ENCODE peak calls at places on chromosomes 12 and 14, in five cellular contexts. One of them, this sample, is unnamed.

GRCh38 chr14:57486767-57487379 is 6.8 kb downstream of the CCDC198 start:
- DNase-seq in astrocyte: peak; percentile 41
- DNase-seq in spleen: no peak
- DNase-seq in WERI-Rb-1: peak; percentile 11
- DNase-seq in IMR-90: peak; percentile 41
- DNase-seq in this sample: peak; percentile 58

GRCh38 chr12:109053382-109054123 is 1.2 kb downstream of the USP30 start:
- DNase-seq in IMR-90: no peak
- DNase-seq in WERI-Rb-1: peak; percentile 71
- DNase-seq in spleen: no peak
- DNase-seq in astrocyte: no peak
- DNase-seq in this sample: no peak

GRCh38 chr14:92644166-92644565 is 104.3 kb downstream of the LGMN start:
- DNase-seq in spleen: peak; percentile 31
- DNase-seq in astrocyte: peak; percentile 60
- DNase-seq in WERI-Rb-1: no peak
- DNase-seq in IMR-90: peak; percentile 85
- DNase-seq in this sample: peak; percentile 35

GRCh38 chr12:75825686-75826085 is 205.9 kb downstream of the PHLDA1 start:
- DNase-seq in WERI-Rb-1: no peak
- DNase-seq in astrocyte: peak; percentile 97
- DNase-seq in IMR-90: peak; percentile 86
- DNase-seq in spleen: no peak
- DNase-seq in this sample: peak; percentile 53

GRCh38 chr12:40325349-40325960 is 100.7 kb downstream of the LRRK2 start:
- DNase-seq in astrocyte: no peak
- DNase-seq in IMR-90: peak; percentile 4
- DNase-seq in spleen: no peak
- DNase-seq in WERI-Rb-1: peak; percentile 17
- DNase-seq in this sample: peak; percentile 7

GRCh38 chr12:49838973-49839633 is 3.8 kb downstream of the BCDIN3D start:
- DNase-seq in WERI-Rb-1: peak; percentile 37
- DNase-seq in astrocyte: no peak
- DNase-seq in IMR-90: peak; percentile 35
- DNase-seq in spleen: no peak
- DNase-seq in this sample: peak; percentile 70

GRCh38 chr14:52473557-52473956 is 78.7 kb downstream of the TXNDC16 start:
- DNase-seq in spleen: no peak
- DNase-seq in WERI-Rb-1: no peak
- DNase-seq in IMR-90: peak; percentile 51
- DNase-seq in astrocyte: peak; percentile 17
- DNase-seq in this sample: peak; percentile 71

GRCh38 chr14:104600141-104600643 is 4.4 kb downstream of the TMEM179 start:
- DNase-seq in spleen: peak; percentile 56
- DNase-seq in IMR-90: no peak
- DNase-seq in astrocyte: no peak
- DNase-seq in WERI-Rb-1: no peak
- DNase-seq in this sample: no peak

GRCh38 chr12:3607039-3607719 is 116.2 kb downstream of the PRMT8 start:
- DNase-seq in spleen: peak; percentile 44
- DNase-seq in WERI-Rb-1: no peak
- DNase-seq in IMR-90: no peak
- DNase-seq in astrocyte: no peak
- DNase-seq in this sample: no peak

DNA sequence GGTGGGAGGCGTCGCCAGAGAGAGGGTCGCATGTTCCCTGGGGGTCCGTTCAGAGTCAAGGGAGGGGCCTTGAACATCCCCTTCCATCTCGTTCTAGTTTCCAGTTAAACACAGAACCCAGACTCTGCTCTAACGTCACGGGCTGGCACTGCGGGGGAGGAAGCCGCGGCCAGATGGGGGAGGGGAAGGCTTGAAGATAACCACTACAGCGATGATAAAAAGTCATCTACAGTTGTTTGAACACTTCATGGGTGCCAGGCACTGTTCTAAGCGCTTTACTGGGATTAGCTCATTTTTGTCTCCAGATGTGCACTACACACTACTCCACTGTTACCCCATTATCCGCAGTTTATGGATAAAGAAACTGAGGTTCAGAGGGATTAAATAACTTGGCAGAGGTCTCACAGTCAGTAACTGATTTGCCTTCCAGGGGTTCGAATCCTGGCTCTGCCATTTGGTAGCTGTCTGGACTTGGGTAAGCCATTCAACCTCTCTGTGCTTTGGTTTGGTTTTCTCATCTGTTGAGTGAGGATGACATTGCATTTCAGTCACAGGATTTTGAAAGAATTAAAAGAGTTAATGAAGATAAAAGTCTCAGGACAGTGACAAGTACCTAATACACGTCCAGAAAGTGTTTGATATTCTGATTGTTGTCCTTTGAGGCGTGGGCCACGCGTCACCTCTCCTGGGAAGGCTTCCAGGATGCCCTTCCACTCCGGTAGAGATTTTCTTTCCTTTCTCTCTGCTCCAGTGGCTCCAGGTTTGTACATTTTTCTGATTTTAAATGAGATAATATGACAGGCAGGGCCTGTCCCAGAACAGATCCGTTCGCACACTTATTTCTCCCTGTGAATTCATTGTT is 798 bp upstream of the RASAL1 start:
- DNase-seq in spleen: peak; percentile 81
- DNase-seq in WERI-Rb-1: no peak
- DNase-seq in astrocyte: no peak
- DNase-seq in IMR-90: no peak
- DNase-seq in this sample: no peak
- H3K4me3 ChIP-seq in spleen: peak overlapping the region; percentile 1
- H3K4me3 ChIP-seq in WERI-Rb-1: no peak overlapping the region
- H3K4me3 ChIP-seq in astrocyte: no peak overlapping the region
- H3K4me3 ChIP-seq in IMR-90: no peak overlapping the region
- H3K4me3 ChIP-seq in this sample: no peak overlapping the region

DNA sequence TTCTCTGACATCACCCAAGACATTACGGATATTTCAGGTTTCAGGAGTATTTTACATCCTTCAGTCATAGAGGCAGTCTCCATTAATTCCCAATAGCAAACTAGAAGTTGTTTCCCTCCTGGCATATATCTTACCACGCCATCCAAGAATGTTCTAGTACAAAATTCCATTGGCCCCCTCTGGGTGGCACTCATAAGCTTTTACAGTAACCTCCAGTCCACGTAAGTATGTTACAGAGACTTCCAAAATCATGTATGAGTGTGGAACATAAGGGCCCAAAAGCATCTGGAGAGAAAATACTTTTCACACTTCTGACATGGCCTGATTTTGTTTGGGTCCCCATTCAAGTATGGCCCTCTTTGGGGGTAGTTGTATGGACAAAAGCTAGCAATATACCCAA is 58.1 kb upstream of the DHRS4 start:
- DNase-seq in IMR-90: no peak
- DNase-seq in spleen: no peak
- DNase-seq in astrocyte: no peak
- DNase-seq in WERI-Rb-1: no peak
- DNase-seq in this sample: peak; percentile 11
- TF ChIP-seq CTCF in IMR-90: no peak
- TF ChIP-seq CTCF in spleen: no peak
- TF ChIP-seq CTCF in astrocyte: no peak
- TF ChIP-seq CTCF in WERI-Rb-1: no peak
- TF ChIP-seq CTCF in this sample: peak; percentile 8

GRCh38 chr12:62800707-62801400 is 134.1 kb downstream of the PPM1H start:
- DNase-seq in WERI-Rb-1: no peak
- DNase-seq in spleen: no peak
- DNase-seq in IMR-90: no peak
- DNase-seq in astrocyte: no peak
- DNase-seq in this sample: no peak
- H3K4me3 ChIP-seq in WERI-Rb-1: no peak overlapping the region
- H3K4me3 ChIP-seq in spleen: no peak overlapping the region
- H3K4me3 ChIP-seq in IMR-90: no peak overlapping the region
- H3K4me3 ChIP-seq in astrocyte: no peak overlapping the region
- H3K4me3 ChIP-seq in this sample: no peak overlapping the region

GRCh38 chr14:96094211-96094610 is 55.0 kb downstream of the C14orf132 start:
- DNase-seq in astrocyte: no peak
- DNase-seq in spleen: no peak
- DNase-seq in WERI-Rb-1: no peak
- DNase-seq in IMR-90: no peak
- DNase-seq in this sample: no peak

GRCh38 chr14:96095058-96095457 is 55.9 kb downstream of the C14orf132 start:
- DNase-seq in WERI-Rb-1: no peak
- DNase-seq in IMR-90: no peak
- DNase-seq in spleen: no peak
- DNase-seq in astrocyte: no peak
- DNase-seq in this sample: no peak

GRCh38 chr14:96094656-96095055 is 55.5 kb downstream of the C14orf132 start:
- DNase-seq in IMR-90: no peak
- DNase-seq in spleen: no peak
- DNase-seq in WERI-Rb-1: no peak
- DNase-seq in astrocyte: no peak
- DNase-seq in this sample: no peak

GRCh38 chr14:96096639-96097610 is 57.8 kb downstream of the C14orf132 start:
- DNase-seq in WERI-Rb-1: no peak
- DNase-seq in spleen: no peak
- DNase-seq in astrocyte: no peak
- DNase-seq in IMR-90: no peak
- DNase-seq in this sample: no peak

DNA sequence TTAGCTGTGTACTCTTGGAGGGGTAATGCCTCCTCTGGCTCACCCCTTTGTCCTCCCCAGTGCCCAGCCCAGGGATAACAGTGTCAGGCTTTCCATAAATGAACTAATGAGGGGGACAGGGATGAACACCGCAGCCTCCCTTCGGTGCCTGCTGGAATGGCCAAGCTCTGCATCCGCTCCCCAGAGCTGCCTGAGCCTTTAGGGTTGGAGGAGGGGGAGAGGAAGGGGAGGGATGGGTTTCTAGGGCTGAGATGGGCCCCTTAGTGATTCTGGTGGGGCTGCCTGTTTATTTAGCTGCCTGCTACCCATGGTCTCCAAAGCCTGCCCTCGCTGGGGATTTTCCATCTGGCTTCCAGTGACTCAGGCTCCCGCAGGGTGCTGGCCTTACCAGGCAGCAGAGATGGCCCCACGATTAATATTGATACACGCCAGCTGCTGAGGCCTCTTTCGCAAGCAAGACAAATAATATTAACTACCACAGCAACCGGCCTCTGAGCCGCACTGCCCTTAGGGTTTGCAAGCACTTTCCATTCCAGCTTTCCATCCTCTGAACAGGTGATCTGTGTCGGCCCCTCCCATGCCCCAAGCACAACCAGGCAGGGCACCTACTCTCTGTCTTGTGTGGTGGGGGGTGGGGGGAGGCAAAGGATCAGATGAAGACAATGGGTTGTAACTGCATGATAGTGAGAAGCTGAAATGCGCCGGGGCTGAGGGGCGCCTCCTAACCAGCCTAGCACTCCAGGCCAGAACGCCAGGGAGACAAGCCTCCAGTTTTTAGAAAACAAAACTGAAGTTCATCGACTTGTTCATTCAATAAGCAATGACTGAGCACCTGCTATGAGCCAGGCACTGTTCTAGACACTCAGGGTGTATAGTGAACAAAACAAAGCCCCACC is 56.7 kb downstream of the C14orf132 start:
- DNase-seq in astrocyte: peak; percentile 64
- DNase-seq in WERI-Rb-1: peak; percentile 57
- DNase-seq in IMR-90: peak; percentile 92
- DNase-seq in spleen: no peak
- DNase-seq in this sample: peak; percentile 72
- TF ChIP-seq CTCF in astrocyte: no peak
- TF ChIP-seq CTCF in WERI-Rb-1: no peak
- TF ChIP-seq CTCF in IMR-90: no peak
- TF ChIP-seq CTCF in spleen: no peak
- TF ChIP-seq CTCF in this sample: no peak

GRCh38 chr12:68878846-68879245 is 54.1 kb downstream of the CPM start:
- DNase-seq in astrocyte: no peak
- DNase-seq in IMR-90: no peak
- DNase-seq in WERI-Rb-1: no peak
- DNase-seq in spleen: no peak
- DNase-seq in this sample: no peak
- H3K4me3 ChIP-seq in astrocyte: no peak overlapping the region
- H3K4me3 ChIP-seq in IMR-90: no peak overlapping the region
- H3K4me3 ChIP-seq in WERI-Rb-1: no peak overlapping the region
- H3K4me3 ChIP-seq in spleen: no peak overlapping the region
- H3K4me3 ChIP-seq in this sample: no peak overlapping the region

GRCh38 chr12:81644503-81644902 is 114.6 kb downstream of the PPFIA2 start:
- DNase-seq in IMR-90: peak; percentile 36
- DNase-seq in astrocyte: peak; percentile 42
- DNase-seq in WERI-Rb-1: no peak
- DNase-seq in spleen: no peak
- DNase-seq in this sample: peak; percentile 69
- TF ChIP-seq CTCF in IMR-90: peak; percentile 56
- TF ChIP-seq CTCF in astrocyte: peak; percentile 51
- TF ChIP-seq CTCF in WERI-Rb-1: peak; percentile 4
- TF ChIP-seq CTCF in spleen: peak; percentile 24
- TF ChIP-seq CTCF in this sample: peak; percentile 48

DNA sequence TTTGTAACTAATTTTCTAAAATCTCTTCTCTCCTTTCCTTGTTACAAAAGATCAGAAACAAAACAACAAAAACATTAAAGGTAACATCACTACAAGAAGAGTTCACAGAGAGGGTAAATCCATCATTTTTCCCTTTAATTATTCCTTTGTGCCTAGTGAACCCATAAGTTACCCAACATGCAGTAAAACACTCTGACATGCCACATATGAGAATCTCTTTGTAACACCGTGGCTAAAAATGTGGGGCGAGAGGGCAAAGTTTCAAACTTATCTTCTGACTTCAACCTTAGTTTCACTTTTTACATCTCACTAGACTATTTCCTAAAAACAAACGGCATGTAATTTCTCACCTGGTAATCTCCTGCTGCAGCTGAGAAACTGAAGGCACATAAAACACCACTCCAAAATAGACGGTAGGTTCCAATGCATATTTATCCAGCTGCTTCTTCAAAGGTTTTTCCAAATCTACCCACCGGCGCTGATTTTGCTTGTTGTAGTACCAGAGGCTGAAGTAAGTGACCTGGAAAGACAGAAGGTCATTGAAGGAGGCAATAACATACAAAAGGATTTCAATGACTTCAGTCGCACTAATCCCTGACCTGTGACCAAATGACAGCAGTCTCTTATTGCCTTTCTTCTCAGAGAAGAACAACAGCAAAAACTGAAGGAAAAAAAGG is 37.9 kb downstream of the PTPN21 start:
- DNase-seq in WERI-Rb-1: no peak
- DNase-seq in IMR-90: no peak
- DNase-seq in spleen: no peak
- DNase-seq in astrocyte: no peak
- DNase-seq in this sample: no peak
- H3K4me3 ChIP-seq in WERI-Rb-1: no peak overlapping the region
- H3K4me3 ChIP-seq in IMR-90: no peak overlapping the region
- H3K4me3 ChIP-seq in spleen: no peak overlapping the region
- H3K4me3 ChIP-seq in astrocyte: no peak overlapping the region
- H3K4me3 ChIP-seq in this sample: no peak overlapping the region